ENCODE peak calls at places on chromosomes 16 and 17, in nine cellular contexts. U, O, P, V, J, Z, A, X and Q are unnamed samples.

GRCh38 chr16:19755268-19755667 is 37.2 kb downstream of the IQCK start:
- DNase-seq in X (no peak), A (no peak), P (no peak), O (no peak), J (no peak), Z (no peak), U (no peak), V (no peak), Q (no peak)

GRCh38 chr17:70116919-70117318 is 41.9 kb downstream of the KCNJ16 start:
- DNase-seq in P (no peak), Z (no peak), V (no peak), O (no peak), J (no peak), A (no peak), X (no peak), U (no peak), Q (no peak)

GRCh38 chr16:48158296-48158695 is 2.5 kb upstream of the ABCC12 start:
- DNase-seq in O (no peak), A (peak; percentile 37), U (no peak), P (no peak), X (no peak), V (no peak), J (peak; percentile 66), Z (no peak), Q (no peak)

GRCh38 chr16:10178079-10178478 is 4.1 kb downstream of the GRIN2A start:
- DNase-seq in A (peak; percentile 7), V (no peak), J (no peak), U (no peak), X (no peak), O (no peak), P (no peak), Z (no peak), Q (no peak)

GRCh38 chr16:62404857-62405611 is 368.8 kb upstream of the CDH8 start:
- DNase-seq in O (no peak), J (no peak), P (no peak), U (no peak), A (no peak), Z (no peak), V (no peak), X (no peak), Q (no peak)

GRCh38 chr16:18811925-18812324 is 10.6 kb upstream of the ARL6IP1 start:
- DNase-seq in U (no peak), J (no peak), A (no peak), O (no peak), P (no peak), X (no peak), Z (no peak), V (no peak), Q (no peak)

GRCh38 chr16:72291531-72291981 is 119.6 kb upstream of the PMFBP1 start:
- DNase-seq in X (no peak), Z (no peak), O (no peak), U (no peak), A (peak; percentile 91), V (no peak), J (peak; percentile 93), P (no peak), Q (no peak)

GRCh38 chr16:57830890-57831484 is 28.7 kb upstream of the KIFC3 start:
- DNase-seq in O (no peak), U (no peak), X (no peak), Z (no peak), J (no peak), V (no peak), P (no peak), A (no peak), Q (no peak)

GRCh38 chr17:68591583-68591982 is 9.6 kb downstream of the FAM20A start:
- DNase-seq in U (no peak), V (no peak), O (no peak), P (no peak), X (no peak), J (no peak), Z (peak; percentile 40), A (no peak), Q (no peak)

GRCh38 chr17:82003411-82004381 is 19.0 kb downstream of the CENPX start:
- DNase-seq in V (peak; percentile 87), X (no peak), U (no peak), A (peak; percentile 96), P (no peak), O (no peak), J (peak; percentile 99), Z (peak; percentile 79), Q (no peak)

GRCh38 chr16:47571711-47572110 is 110.6 kb downstream of the PHKB start:
- DNase-seq in J (no peak), O (no peak), P (no peak), V (no peak), Z (no peak), X (no peak), U (no peak), A (no peak), Q (no peak)

GRCh38 chr17:81471804-81472456 is 40.7 kb downstream of the ACTG1 start:
- DNase-seq in O (peak; percentile 60), V (peak; percentile 91), X (peak; percentile 25), A (peak; percentile 31), J (peak; percentile 97), P (no peak), U (peak; percentile 32), Z (peak; percentile 73), Q (no peak)

GRCh38 chr17:57972151-57972550 is 15.9 kb downstream of the VEZF1 start:
- DNase-seq in O (no peak), Z (no peak), V (no peak), A (no peak), U (no peak), P (no peak), X (no peak), J (no peak), Q (no peak)

GRCh38 chr16:86391486-86391885 is 118.8 kb upstream of the FOXF1 start:
- DNase-seq in J (no peak), U (no peak), A (peak; percentile 48), P (no peak), V (no peak), Z (no peak), O (no peak), X (no peak), Q (no peak)

GRCh38 chr17:50918933-50919296 is 52.8 kb upstream of the TOB1 start:
- DNase-seq in J (peak; percentile 62), U (no peak), Z (no peak), V (no peak), O (peak; percentile 72), P (no peak), X (peak; percentile 35), A (no peak), Q (no peak)

GRCh38 chr17:81511800-81512559 is 619 bp downstream of the ACTG1 start:
- DNase-seq in X (peak; percentile 43), A (no peak), V (no peak), Z (no peak), U (peak; percentile 36), J (peak; percentile 84), P (no peak), O (peak; percentile 63), Q (no peak)

GRCh38 chr17:45640141-45640850 is 143.8 kb upstream of the CRHR1 start:
- DNase-seq in Z (peak; percentile 75), A (peak; percentile 88), J (peak; percentile 78), U (peak; percentile 89), O (peak; percentile 70), V (peak; percentile 69), P (peak; percentile 55), X (peak; percentile 58), Q (peak; percentile 67)

GRCh38 chr16:68069511-68070248 is 15.5 kb upstream of the NFATC3 start:
- DNase-seq in Z (no peak), J (no peak), U (no peak), X (no peak), V (no peak), A (no peak), O (peak; percentile 81), P (no peak), Q (no peak)

GRCh38 chr17:8153550-8153956 is 1.3 kb upstream of the PER1 start:
- DNase-seq in X (peak; percentile 46), P (no peak), J (peak; percentile 100), A (peak; percentile 91), O (peak; percentile 80), V (peak; percentile 94), Z (peak; percentile 76), U (no peak), Q (no peak)

GRCh38 chr17:77451894-77452852 is 311.4 kb downstream of the SEC14L1 start:
- DNase-seq in Z (peak; percentile 75), P (no peak), A (peak; percentile 88), O (peak; percentile 79), X (peak; percentile 41), J (peak; percentile 89), U (peak; percentile 87), V (no peak), Q (no peak)

GRCh38 chr16:5738586-5738985 is 641.0 kb upstream of the EEF2KMT start:
- DNase-seq in P (no peak), U (no peak), O (no peak), Z (no peak), J (no peak), V (no peak), X (no peak), A (no peak), Q (no peak)

GRCh38 chr16:35523991-35524390 is 2064.6 kb downstream of the TP53TG3F start:
- DNase-seq in A (no peak), O (no peak), V (no peak), X (no peak), U (no peak), P (no peak), Z (no peak), J (no peak), Q (no peak)
- H3K9me3 ChIP-seq in A (peaks cover 4% of the 10 kb centered on the region), O (peaks cover 75% of the 10 kb centered on the region), V (no peaks in the 10 kb centered on the region), X (no peaks in the 10 kb centered on the region), U (no peaks in the 10 kb centered on the region), P (no peaks in the 10 kb centered on the region), Z (no peaks in the 10 kb centered on the region), J (no peaks in the 10 kb centered on the region), Q (no peaks in the 10 kb centered on the region)

GRCh38 chr17:21823130-21823529 is 130.8 kb downstream of the KCNJ18 start:
- DNase-seq in P (no peak), X (no peak), J (no peak), V (no peak), U (no peak), Z (no peak), O (no peak), A (no peak), Q (no peak)
- H3K9me3 ChIP-seq in P (no peaks in the 10 kb centered on the region), X (no peaks in the 10 kb centered on the region), J (no peaks in the 10 kb centered on the region), V (no peaks in the 10 kb centered on the region), U (peaks cover 10% of the 10 kb centered on the region), Z (no peaks in the 10 kb centered on the region), O (no peaks in the 10 kb centered on the region), A (no peaks in the 10 kb centered on the region), Q (no peaks in the 10 kb centered on the region)

GRCh38 chr17:73267648-73268537 is 6.2 kb upstream of the CPSF4L start:
- DNase-seq in P (no peak), O (no peak), V (no peak), Z (peak; percentile 13), A (no peak), J (no peak), U (no peak), X (no peak), Q (no peak)
- H3K9me3 ChIP-seq in P (no peaks in the 10 kb centered on the region), O (no peaks in the 10 kb centered on the region), V (no peaks in the 10 kb centered on the region), Z (no peaks in the 10 kb centered on the region), A (no peaks in the 10 kb centered on the region), J (no peaks in the 10 kb centered on the region), U (no peaks in the 10 kb centered on the region), X (no peaks in the 10 kb centered on the region), Q (no peaks in the 10 kb centered on the region)

GRCh38 chr16:35215287-35215686 is 1755.9 kb downstream of the TP53TG3F start:
- DNase-seq in A (no peak), X (no peak), Z (no peak), O (no peak), J (peak; percentile 0), P (no peak), V (no peak), U (no peak), Q (no peak)

GRCh38 chr16:35210681-35211433 is 1751.4 kb downstream of the TP53TG3F start:
- DNase-seq in P (no peak), O (no peak), A (no peak), V (no peak), U (no peak), X (no peak), Z (no peak), J (no peak), Q (no peak)

GRCh38 chr16:35214840-35215239 is 1755.4 kb downstream of the TP53TG3F start:
- DNase-seq in A (no peak), J (no peak), U (no peak), V (no peak), O (no peak), Z (no peak), X (no peak), P (no peak), Q (no peak)
- H3K9me3 ChIP-seq in A (no peaks in the 10 kb centered on the region), J (no peaks in the 10 kb centered on the region), U (peaks cover 5% of the 10 kb centered on the region), V (no peaks in the 10 kb centered on the region), O (peaks cover 30% of the 10 kb centered on the region), Z (no peaks in the 10 kb centered on the region), X (peaks cover 4% of the 10 kb centered on the region), P (no peaks in the 10 kb centered on the region), Q (no peaks in the 10 kb centered on the region)